ENCODE peak calls at places on chromosome 14, in six cellular contexts. One of them, this sample, is unnamed.
A peak's percentile ranks its signal among the peaks of the same experiment; 100 is the strongest.

GRCh38 chr14:57085801-57086200 is 182.9 kb downstream of the EXOC5 start:
- DNase-seq in fibroblast of the aortic adventitia: no peak
- DNase-seq in PC-9: no peak
- DNase-seq in dorsolateral prefrontal cortex: no peak
- DNase-seq in astrocyte of the spinal cord: no peak
- DNase-seq in stomach: no peak
- DNase-seq in this sample: no peak

GRCh38 chr14:23861666-23862065 is 91.9 kb upstream of the DHRS4 start:
- DNase-seq in fibroblast of the aortic adventitia: peak; percentile 10
- DNase-seq in PC-9: no peak
- DNase-seq in dorsolateral prefrontal cortex: no peak
- DNase-seq in astrocyte of the spinal cord: no peak
- DNase-seq in stomach: peak; percentile 68
- DNase-seq in this sample: peak; percentile 45

GRCh38 chr14:96502621-96503251 is 554 bp downstream of the PAPOLA start:
- DNase-seq in fibroblast of the aortic adventitia: peak; percentile 25
- DNase-seq in PC-9: no peak
- DNase-seq in dorsolateral prefrontal cortex: peak; percentile 51
- DNase-seq in astrocyte of the spinal cord: peak; percentile 22
- DNase-seq in stomach: peak; percentile 59
- DNase-seq in this sample: peak; percentile 58

GRCh38 chr14:61598980-61599379 is 96.3 kb upstream of the HIF1A start:
- DNase-seq in fibroblast of the aortic adventitia: no peak
- DNase-seq in PC-9: no peak
- DNase-seq in dorsolateral prefrontal cortex: no peak
- DNase-seq in astrocyte of the spinal cord: no peak
- DNase-seq in stomach: no peak
- DNase-seq in this sample: no peak

GRCh38 chr14:87864356-87865230 is 128.4 kb downstream of the GALC start:
- DNase-seq in fibroblast of the aortic adventitia: no peak
- DNase-seq in PC-9: no peak
- DNase-seq in dorsolateral prefrontal cortex: no peak
- DNase-seq in astrocyte of the spinal cord: no peak
- DNase-seq in stomach: no peak
- DNase-seq in this sample: no peak

GRCh38 chr14:30270200-30271161 is 288.5 kb upstream of the G2E3 start:
- DNase-seq in fibroblast of the aortic adventitia: peak; percentile 79
- DNase-seq in PC-9: peak; percentile 33
- DNase-seq in dorsolateral prefrontal cortex: peak; percentile 84
- DNase-seq in astrocyte of the spinal cord: peak; percentile 83
- DNase-seq in stomach: peak; percentile 84
- DNase-seq in this sample: peak; percentile 85

GRCh38 chr14:71103662-71104484 is 196.6 kb downstream of the PCNX1 start:
- DNase-seq in fibroblast of the aortic adventitia: peak; percentile 86
- DNase-seq in PC-9: peak; percentile 63
- DNase-seq in dorsolateral prefrontal cortex: no peak
- DNase-seq in astrocyte of the spinal cord: peak; percentile 68
- DNase-seq in stomach: no peak
- DNase-seq in this sample: peak; percentile 46

GRCh38 chr14:50864911-50865310 is 6.9 kb upstream of the ABHD12B start:
- DNase-seq in fibroblast of the aortic adventitia: no peak
- DNase-seq in PC-9: no peak
- DNase-seq in dorsolateral prefrontal cortex: no peak
- DNase-seq in astrocyte of the spinal cord: no peak
- DNase-seq in stomach: no peak
- DNase-seq in this sample: no peak

GRCh38 chr14:33730163-33730562 is 220.7 kb downstream of the EGLN3 start:
- DNase-seq in fibroblast of the aortic adventitia: no peak
- DNase-seq in PC-9: no peak
- DNase-seq in dorsolateral prefrontal cortex: no peak
- DNase-seq in astrocyte of the spinal cord: no peak
- DNase-seq in stomach: no peak
- DNase-seq in this sample: no peak

GRCh38 chr14:45673420-45673819 is 420.4 kb upstream of the MIS18BP1 start:
- DNase-seq in fibroblast of the aortic adventitia: no peak
- DNase-seq in PC-9: no peak
- DNase-seq in dorsolateral prefrontal cortex: no peak
- DNase-seq in astrocyte of the spinal cord: no peak
- DNase-seq in stomach: no peak
- DNase-seq in this sample: no peak

GRCh38 chr14:50023671-50024490 is 92.5 kb downstream of the VCPKMT start:
- DNase-seq in fibroblast of the aortic adventitia: peak; percentile 91
- DNase-seq in PC-9: no peak
- DNase-seq in dorsolateral prefrontal cortex: no peak
- DNase-seq in astrocyte of the spinal cord: peak; percentile 89
- DNase-seq in stomach: no peak
- DNase-seq in this sample: no peak

GRCh38 chr14:75647650-75648049 is 13.0 kb downstream of the ERG28 start:
- DNase-seq in fibroblast of the aortic adventitia: peak; percentile 71
- DNase-seq in PC-9: no peak
- DNase-seq in dorsolateral prefrontal cortex: no peak
- DNase-seq in astrocyte of the spinal cord: peak; percentile 52
- DNase-seq in stomach: no peak
- DNase-seq in this sample: no peak

GRCh38 chr14:70642313-70643235 is 858 bp downstream of the TTC9 start:
- DNase-seq in fibroblast of the aortic adventitia: no peak
- DNase-seq in PC-9: no peak
- DNase-seq in dorsolateral prefrontal cortex: peak; percentile 48
- DNase-seq in astrocyte of the spinal cord: no peak
- DNase-seq in stomach: no peak
- DNase-seq in this sample: peak; percentile 16

GRCh38 chr14:72941286-72941985 is 15.2 kb downstream of the DCAF4 start:
- DNase-seq in fibroblast of the aortic adventitia: no peak
- DNase-seq in PC-9: no peak
- DNase-seq in dorsolateral prefrontal cortex: no peak
- DNase-seq in astrocyte of the spinal cord: no peak
- DNase-seq in stomach: no peak
- DNase-seq in this sample: no peak

GRCh38 chr14:30656190-30656632 is 34.1 kb downstream of the SCFD1 start:
- DNase-seq in fibroblast of the aortic adventitia: peak; percentile 38
- DNase-seq in PC-9: no peak
- DNase-seq in dorsolateral prefrontal cortex: no peak
- DNase-seq in astrocyte of the spinal cord: peak; percentile 13
- DNase-seq in stomach: no peak
- DNase-seq in this sample: peak; percentile 29

GRCh38 chr14:54894995-54895394 is 7.6 kb downstream of the GCH1 start:
- DNase-seq in fibroblast of the aortic adventitia: peak; percentile 16
- DNase-seq in PC-9: no peak
- DNase-seq in dorsolateral prefrontal cortex: no peak
- DNase-seq in astrocyte of the spinal cord: no peak
- DNase-seq in stomach: no peak
- DNase-seq in this sample: no peak

GRCh38 chr14:75252254-75252837 is 26.3 kb upstream of the FOS start:
- DNase-seq in fibroblast of the aortic adventitia: no peak
- DNase-seq in PC-9: peak; percentile 89
- DNase-seq in dorsolateral prefrontal cortex: no peak
- DNase-seq in astrocyte of the spinal cord: no peak
- DNase-seq in stomach: peak; percentile 62
- DNase-seq in this sample: peak; percentile 63

GRCh38 chr14:100406505-100407131 is 83.5 kb downstream of the SLC25A47 start:
- DNase-seq in fibroblast of the aortic adventitia: peak; percentile 14
- DNase-seq in PC-9: no peak
- DNase-seq in dorsolateral prefrontal cortex: no peak
- DNase-seq in astrocyte of the spinal cord: peak; percentile 45
- DNase-seq in stomach: peak; percentile 46
- DNase-seq in this sample: peak; percentile 13

GRCh38 chr14:104370256-104370870 is 209.2 kb upstream of the C14orf180 start:
- DNase-seq in fibroblast of the aortic adventitia: no peak
- DNase-seq in PC-9: no peak
- DNase-seq in dorsolateral prefrontal cortex: no peak
- DNase-seq in astrocyte of the spinal cord: no peak
- DNase-seq in stomach: peak; percentile 39
- DNase-seq in this sample: peak; percentile 26
- TF ChIP-seq CTCF in fibroblast of the aortic adventitia: no peak
- TF ChIP-seq CTCF in PC-9: no peak
- TF ChIP-seq CTCF in dorsolateral prefrontal cortex: peak; percentile 68
- TF ChIP-seq CTCF in astrocyte of the spinal cord: no peak
- TF ChIP-seq CTCF in stomach: no peak
- TF ChIP-seq CTCF in this sample: no peak

GRCh38 chr14:94129111-94129757 is at the start of gene IFI27L2:
- DNase-seq in fibroblast of the aortic adventitia: peak; percentile 78
- DNase-seq in PC-9: no peak
- DNase-seq in dorsolateral prefrontal cortex: peak; percentile 76
- DNase-seq in astrocyte of the spinal cord: peak; percentile 84
- DNase-seq in stomach: peak; percentile 67
- DNase-seq in this sample: peak; percentile 59
- TF ChIP-seq CTCF in fibroblast of the aortic adventitia: peak; percentile 48
- TF ChIP-seq CTCF in PC-9: no peak
- TF ChIP-seq CTCF in dorsolateral prefrontal cortex: peak; percentile 59
- TF ChIP-seq CTCF in astrocyte of the spinal cord: peak; percentile 39
- TF ChIP-seq CTCF in stomach: no peak
- TF ChIP-seq CTCF in this sample: peak; percentile 46

GRCh38 chr14:58108717-58109116 is 43.3 kb downstream of the ARMH4 start:
- DNase-seq in fibroblast of the aortic adventitia: no peak
- DNase-seq in PC-9: no peak
- DNase-seq in dorsolateral prefrontal cortex: no peak
- DNase-seq in astrocyte of the spinal cord: no peak
- DNase-seq in stomach: no peak
- DNase-seq in this sample: no peak
- TF ChIP-seq CTCF in fibroblast of the aortic adventitia: no peak
- TF ChIP-seq CTCF in PC-9: no peak
- TF ChIP-seq CTCF in dorsolateral prefrontal cortex: no peak
- TF ChIP-seq CTCF in astrocyte of the spinal cord: no peak
- TF ChIP-seq CTCF in stomach: no peak
- TF ChIP-seq CTCF in this sample: no peak

GRCh38 chr14:22002860-22003284 is 329.3 kb upstream of the OR4E1 start:
- DNase-seq in fibroblast of the aortic adventitia: no peak
- DNase-seq in PC-9: no peak
- DNase-seq in dorsolateral prefrontal cortex: no peak
- DNase-seq in astrocyte of the spinal cord: no peak
- DNase-seq in stomach: no peak
- DNase-seq in this sample: peak; percentile 39
- TF ChIP-seq CTCF in fibroblast of the aortic adventitia: no peak
- TF ChIP-seq CTCF in PC-9: peak; percentile 45
- TF ChIP-seq CTCF in dorsolateral prefrontal cortex: peak; percentile 48
- TF ChIP-seq CTCF in astrocyte of the spinal cord: peak; percentile 17
- TF ChIP-seq CTCF in stomach: no peak
- TF ChIP-seq CTCF in this sample: no peak

GRCh38 chr14:82449926-82450325 is 916.3 kb upstream of the SEL1L start:
- DNase-seq in fibroblast of the aortic adventitia: no peak
- DNase-seq in PC-9: no peak
- DNase-seq in dorsolateral prefrontal cortex: no peak
- DNase-seq in astrocyte of the spinal cord: no peak
- DNase-seq in stomach: no peak
- DNase-seq in this sample: no peak

GRCh38 chr14:82451675-82452074 is 918.0 kb upstream of the SEL1L start:
- DNase-seq in fibroblast of the aortic adventitia: no peak
- DNase-seq in PC-9: no peak
- DNase-seq in dorsolateral prefrontal cortex: no peak
- DNase-seq in astrocyte of the spinal cord: no peak
- DNase-seq in stomach: no peak
- DNase-seq in this sample: no peak

GRCh38 chr14:82445810-82446575 is 912.3 kb upstream of the SEL1L start:
- DNase-seq in fibroblast of the aortic adventitia: no peak
- DNase-seq in PC-9: no peak
- DNase-seq in dorsolateral prefrontal cortex: no peak
- DNase-seq in astrocyte of the spinal cord: no peak
- DNase-seq in stomach: no peak
- DNase-seq in this sample: no peak

GRCh38 chr14:82447586-82447985 is 913.9 kb upstream of the SEL1L start:
- DNase-seq in fibroblast of the aortic adventitia: no peak
- DNase-seq in PC-9: no peak
- DNase-seq in dorsolateral prefrontal cortex: no peak
- DNase-seq in astrocyte of the spinal cord: no peak
- DNase-seq in stomach: no peak
- DNase-seq in this sample: no peak
- TF ChIP-seq CTCF in fibroblast of the aortic adventitia: no peak
- TF ChIP-seq CTCF in PC-9: no peak
- TF ChIP-seq CTCF in dorsolateral prefrontal cortex: no peak
- TF ChIP-seq CTCF in astrocyte of the spinal cord: no peak
- TF ChIP-seq CTCF in stomach: no peak
- TF ChIP-seq CTCF in this sample: no peak

DNA sequence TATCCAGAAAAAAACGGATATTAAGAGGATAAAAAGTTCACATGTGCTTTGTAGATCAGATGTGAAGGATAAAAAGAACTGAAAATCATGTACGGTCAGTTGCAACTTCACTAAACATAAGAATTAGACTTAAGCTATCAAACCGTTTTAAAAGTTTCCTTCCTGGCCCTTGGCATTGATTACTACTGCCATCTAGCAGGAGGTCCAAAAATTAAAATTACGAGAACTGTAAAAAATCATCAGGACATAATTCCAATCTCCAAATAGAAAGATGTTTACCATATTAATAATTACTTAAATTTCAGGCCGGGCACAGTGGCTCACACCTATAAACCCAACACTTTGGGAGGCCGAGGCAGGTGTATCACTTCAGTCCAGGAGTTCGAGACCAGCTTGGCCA is 7.9 kb downstream of the WDR89 start:
- DNase-seq in fibroblast of the aortic adventitia: peak; percentile 11
- DNase-seq in PC-9: no peak
- DNase-seq in dorsolateral prefrontal cortex: no peak
- DNase-seq in astrocyte of the spinal cord: no peak
- DNase-seq in stomach: no peak
- DNase-seq in this sample: no peak
- TF ChIP-seq CTCF in fibroblast of the aortic adventitia: peak; percentile 3
- TF ChIP-seq CTCF in PC-9: no peak
- TF ChIP-seq CTCF in dorsolateral prefrontal cortex: peak; percentile 58
- TF ChIP-seq CTCF in astrocyte of the spinal cord: peak; percentile 12
- TF ChIP-seq CTCF in stomach: no peak
- TF ChIP-seq CTCF in this sample: no peak

DNA sequence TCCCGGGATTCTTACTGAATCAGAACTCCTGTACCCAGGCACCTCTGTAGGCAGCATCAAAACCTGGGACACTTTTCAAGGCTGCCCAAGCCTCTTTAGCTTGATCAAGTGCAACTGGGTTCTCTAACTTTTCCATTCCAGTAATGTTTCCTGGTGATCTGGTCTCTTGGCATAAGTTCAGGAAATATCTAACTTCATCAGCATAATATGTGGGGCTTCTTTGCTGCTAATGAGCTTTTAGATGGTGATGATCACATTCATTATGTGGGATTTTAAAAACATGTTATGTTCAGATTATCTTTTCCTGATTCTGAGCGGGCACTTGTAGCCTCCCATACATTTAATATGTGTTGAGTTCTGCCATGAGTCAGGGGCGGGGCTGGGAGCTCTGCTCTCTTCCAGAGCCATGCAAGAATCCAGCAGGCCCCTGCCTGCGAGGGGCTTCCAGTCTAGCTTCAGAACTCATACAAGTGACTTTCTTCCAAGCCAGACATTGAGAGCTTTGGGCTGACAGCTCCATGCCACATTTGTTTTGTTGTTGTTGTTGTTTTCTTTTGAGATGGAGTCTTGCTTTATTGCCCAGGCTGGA is 39.5 kb upstream of the RIN3 start:
- DNase-seq in fibroblast of the aortic adventitia: no peak
- DNase-seq in PC-9: no peak
- DNase-seq in dorsolateral prefrontal cortex: no peak
- DNase-seq in astrocyte of the spinal cord: peak; percentile 16
- DNase-seq in stomach: peak; percentile 21
- DNase-seq in this sample: no peak
- TF ChIP-seq CTCF in fibroblast of the aortic adventitia: no peak
- TF ChIP-seq CTCF in PC-9: no peak
- TF ChIP-seq CTCF in dorsolateral prefrontal cortex: no peak
- TF ChIP-seq CTCF in astrocyte of the spinal cord: no peak
- TF ChIP-seq CTCF in stomach: no peak
- TF ChIP-seq CTCF in this sample: no peak

GRCh38 chr14:21987937-21988336 is 314.3 kb upstream of the OR4E1 start:
- DNase-seq in fibroblast of the aortic adventitia: peak; percentile 2
- DNase-seq in PC-9: no peak
- DNase-seq in dorsolateral prefrontal cortex: no peak
- DNase-seq in astrocyte of the spinal cord: peak; percentile 3
- DNase-seq in stomach: no peak
- DNase-seq in this sample: peak; percentile 34
- TF ChIP-seq CTCF in fibroblast of the aortic adventitia: peak; percentile 40
- TF ChIP-seq CTCF in PC-9: peak; percentile 57
- TF ChIP-seq CTCF in dorsolateral prefrontal cortex: peak; percentile 64
- TF ChIP-seq CTCF in astrocyte of the spinal cord: peak; percentile 62
- TF ChIP-seq CTCF in stomach: no peak
- TF ChIP-seq CTCF in this sample: peak; percentile 32